ENCODE peak calls at places on chromosomes 12 and 14, in seven cellular contexts. M is transverse colon, A is lower leg skin, C is tibial nerve, Z is IMR-90, Y is prostate gland, E is body of pancreas. O is an unnamed sample.

GRCh38 chr12:122830517-122831214 is 4.6 kb upstream of the HIP1R start:
- DNase-seq in E (no peak), Z (peak), A (no peak), C (no peak), M (peak), Y (no peak), O (no peak)

GRCh38 chr12:115341442-115341841 is 657.5 kb upstream of the TBX3 start:
- DNase-seq in C (peak), Z (peak), E (peak), Y (no peak), A (peak), M (peak), O (no peak)

GRCh38 chr14:100770605-100771120 is 44.0 kb downstream of the DLK1 start:
- DNase-seq in C (no peak), E (no peak), A (no peak), M (no peak), Z (no peak), Y (no peak), O (no peak)

GRCh38 chr12:50271724-50272247 is 11.5 kb downstream of the LIMA1 start:
- DNase-seq in E (no peak), Y (no peak), C (no peak), A (no peak), Z (peak), M (no peak), O (no peak)

GRCh38 chr12:117441751-117442150 is 80.3 kb upstream of the NOS1 start:
- DNase-seq in E (peak), A (peak), Z (no peak), M (no peak), C (no peak), Y (peak), O (no peak)

GRCh38 chr12:14664434-14665023 is 31.9 kb downstream of the GUCY2C start:
- DNase-seq in M (peak), Y (peak), E (peak), A (peak), Z (peak), C (no peak), O (no peak)

GRCh38 chr12:2876431-2877046 is 435 bp downstream of the FOXM1 start:
- DNase-seq in Y (no peak), A (no peak), E (no peak), M (no peak), Z (no peak), C (no peak), O (no peak)

GRCh38 chr14:73723799-73724621 is 9.8 kb upstream of the PNMA1 start:
- DNase-seq in A (peak), Y (peak), Z (peak), M (no peak), C (peak), E (no peak), O (peak)

GRCh38 chr12:51811203-51811805 is 37.2 kb downstream of the FIGNL2 start:
- DNase-seq in C (no peak), Y (no peak), A (no peak), M (no peak), E (peak), Z (no peak), O (no peak)

GRCh38 chr12:68119724-68120211 is 39.8 kb downstream of the IFNG start:
- DNase-seq in A (no peak), Y (no peak), C (no peak), Z (no peak), E (no peak), M (no peak), O (no peak)

GRCh38 chr14:43135877-43136411 is 1371.1 kb downstream of the FSCB start:
- DNase-seq in C (no peak), E (no peak), M (no peak), Y (no peak), Z (no peak), A (no peak), O (no peak)

GRCh38 chr14:68040633-68041369 is 221.2 kb downstream of the RAD51B start:
- DNase-seq in E (no peak), Y (no peak), Z (no peak), M (no peak), C (no peak), A (no peak), O (no peak)

GRCh38 chr12:54983536-54984102 is 943 bp downstream of the TESPA1 start:
- DNase-seq in A (no peak), C (no peak), Y (no peak), M (no peak), Z (no peak), E (no peak), O (no peak)

GRCh38 chr12:96398422-96399080 is 1.7 kb downstream of the CDK17 start:
- DNase-seq in E (no peak), Z (peak), A (no peak), M (no peak), Y (no peak), C (no peak), O (no peak)

GRCh38 chr12:24177889-24178288 is 228.4 kb upstream of the SOX5 start:
- DNase-seq in A (no peak), Y (no peak), M (no peak), C (no peak), E (no peak), Z (no peak), O (no peak)

GRCh38 chr12:31876568-31877424 is 82.4 kb upstream of the RESF1 start:
- DNase-seq in Y (no peak), Z (no peak), A (peak), C (no peak), M (no peak), E (no peak), O (no peak)

GRCh38 chr14:102140027-102140749 is 491 bp downstream of the WDR20 start:
- DNase-seq in E (peak), C (no peak), Y (peak), A (peak), M (peak), Z (no peak), O (no peak)

GRCh38 chr14:43568022-43568421 is 939.1 kb downstream of the FSCB start:
- DNase-seq in C (no peak), Z (no peak), E (no peak), A (no peak), Y (no peak), M (no peak), O (no peak)

GRCh38 chr14:90388437-90388836 is 8.4 kb upstream of the CALM1 start:
- DNase-seq in Y (no peak), M (peak), C (no peak), A (no peak), E (peak), Z (peak), O (no peak)

GRCh38 chr14:68650403-68650994 is 142.4 kb downstream of the ZFP36L1 start:
- DNase-seq in A (no peak), Y (no peak), E (no peak), C (no peak), M (no peak), Z (no peak), O (no peak)

GRCh38 chr12:106976013-106976658 is 10.8 kb downstream of the MTERF2 start:
- DNase-seq in Z (peak), M (no peak), C (no peak), E (no peak), A (no peak), Y (no peak), O (no peak)

GRCh38 chr12:72075891-72076557 is 137.4 kb downstream of the TPH2 start:
- DNase-seq in E (no peak), Y (no peak), C (no peak), Z (no peak), A (no peak), M (no peak), O (no peak)

GRCh38 chr14:68475802-68476201 is 317.1 kb downstream of the ZFP36L1 start:
- DNase-seq in M (no peak), Y (no peak), E (no peak), Z (no peak), C (no peak), A (no peak), O (no peak)

GRCh38 chr14:23079716-23080115 is 15.2 kb downstream of the ACIN1 start:
- DNase-seq in A (no peak), Y (no peak), E (no peak), C (no peak), M (no peak), Z (peak), O (no peak)

DNA sequence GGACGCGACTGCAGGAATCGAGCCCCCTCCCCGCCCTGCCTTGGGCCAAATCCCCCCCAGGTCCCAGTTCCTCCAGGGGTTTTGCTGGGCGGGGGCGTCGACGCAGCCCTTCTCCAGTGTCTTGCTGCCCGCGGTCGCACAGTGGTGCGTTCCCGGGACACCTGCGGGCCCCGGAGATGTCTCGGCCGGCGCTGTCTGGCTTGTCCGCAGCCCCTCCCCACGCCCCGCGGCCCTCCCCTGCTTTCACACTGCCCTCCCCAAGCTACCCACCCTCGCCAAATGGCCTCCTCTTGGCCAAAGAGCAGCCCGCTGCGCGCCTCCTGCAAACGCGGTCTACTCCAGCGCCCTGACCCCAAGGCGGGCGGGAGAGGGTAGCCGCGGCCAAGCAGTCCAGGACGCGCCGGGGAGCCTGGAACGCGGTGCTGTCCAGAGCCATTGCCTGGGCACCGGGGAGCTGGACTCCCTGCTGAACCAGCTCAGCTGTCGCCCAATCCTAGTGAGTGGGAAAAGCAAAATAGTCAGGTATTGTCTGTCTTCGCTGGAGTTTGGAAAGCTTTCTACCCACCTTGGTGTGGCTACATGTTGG is 122.0 kb downstream of the AACS start:
- DNase-seq in A (no peak), C (no peak), E (no peak), Z (no peak), Y (no peak), M (no peak), O (no peak)
- H3K4me3 ChIP-seq in A (no peak), C (peak), E (no peak), Z (no peak), Y (peak), M (peak), O (peak)

GRCh38 chr14:56061051-56061450 is 57.2 kb upstream of the PELI2 start:
- DNase-seq in E (no peak), M (no peak), Z (no peak), Y (no peak), C (no peak), A (no peak), O (no peak)
- TF ChIP-seq POLR2A in E (no peak), M (no peak), Z (no peak), Y (no peak), C (no peak), A (no peak), O (no peak)

GRCh38 chr14:63855272-63855671 is 2.5 kb downstream of the SYNE2 start:
- DNase-seq in Z (no peak), M (no peak), A (no peak), C (no peak), E (no peak), Y (no peak), O (no peak)

GRCh38 chr14:63853831-63854293 is 1.1 kb downstream of the SYNE2 start:
- DNase-seq in A (peak), M (peak), Y (peak), C (peak), Z (peak), E (peak), O (no peak)

GRCh38 chr14:63852817-63853730 is at the start of gene SYNE2:
- DNase-seq in M (peak), C (peak), A (peak), Z (peak), E (peak), Y (peak), O (no peak)

GRCh38 chr14:63852271-63852816 is 460 bp upstream of the SYNE2 start:
- DNase-seq in E (no peak), C (no peak), Z (peak), Y (no peak), M (no peak), A (no peak), O (no peak)

DNA sequence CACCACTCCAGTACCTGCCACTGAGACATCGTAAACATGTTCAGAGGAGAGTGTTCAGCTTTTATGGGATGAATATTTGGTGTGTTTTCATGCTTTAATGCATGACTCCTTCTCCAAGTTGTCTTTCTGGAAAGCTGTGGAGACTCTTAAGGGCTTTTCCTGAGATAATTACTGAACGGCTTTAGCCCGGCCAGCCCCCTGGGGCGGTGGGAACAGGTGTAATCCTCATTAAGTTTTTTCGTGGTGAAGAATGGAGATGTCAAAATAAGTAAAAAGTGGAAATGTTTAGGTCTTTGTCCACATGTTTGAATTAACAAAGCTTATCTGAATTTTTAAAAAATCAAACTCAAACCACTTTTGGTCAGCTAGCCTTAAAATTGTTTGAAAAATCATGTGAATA is 1.5 kb downstream of the SYNE2 start:
- DNase-seq in Y (no peak), C (no peak), A (no peak), M (no peak), E (no peak), Z (no peak), O (no peak)
- H3K4me3 ChIP-seq in Y (peak), C (peak), A (no peak), M (peak), E (peak), Z (peak), O (peak)

DNA sequence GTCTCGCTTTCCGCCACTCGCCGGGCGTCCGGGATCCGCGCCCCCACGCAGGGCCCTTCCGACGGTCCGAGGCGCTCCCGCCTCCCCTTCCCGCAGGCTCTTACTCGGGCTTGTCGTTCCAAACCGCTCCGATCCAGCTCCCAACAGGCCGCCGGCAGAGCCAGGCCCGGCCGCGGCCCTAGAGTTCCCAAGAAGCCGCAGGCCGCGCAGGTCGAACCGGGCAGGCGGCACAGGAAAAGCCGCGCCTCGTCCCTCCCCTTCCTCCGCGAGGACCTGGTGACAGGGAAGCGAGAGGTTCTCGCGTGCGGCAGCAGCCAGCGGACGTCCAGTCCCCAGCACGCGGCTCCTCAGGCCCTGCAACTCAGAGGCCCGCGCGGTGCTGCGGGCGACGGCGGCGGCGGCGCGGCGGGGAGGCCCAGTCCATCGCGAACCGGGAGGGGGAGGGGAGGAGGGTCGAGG is 277 bp downstream of the HECTD1 start:
- DNase-seq in Z (no peak), M (no peak), C (peak), A (peak), E (no peak), Y (no peak), O (peak)
- TF ChIP-seq POLR2A in Z (peak), M (no peak), C (peak), A (no peak), E (no peak), Y (peak), O (peak)

GRCh38 chr12:76318773-76319594 is 29.2 kb downstream of the BBS10 start:
- DNase-seq in Z (no peak), M (no peak), A (no peak), E (no peak), Y (no peak), C (no peak), O (no peak)
- H3K4me3 ChIP-seq in Z (no peak), M (no peak), A (no peak), E (no peak), Y (no peak), C (no peak), O (no peak)